ENCODE peak calls at places on chromosome 9, in four cellular contexts. G is ELR; P is NCI-H1694 treated with DMSO at 0.1 percent for 48 hours; D is naive thymus-derived CD8-positive, alpha-beta T cell. T is an unnamed sample.

GRCh38 chr9:124257070-124257864 is 482 bp upstream of the NEK6 start:
- DNase-seq in G (peak; percentile 42), D (no peak), P (no peak), T (no peak)

GRCh38 chr9:116471093-116471906 is 215.8 kb upstream of the TRIM32 start:
- DNase-seq in P (no peak), G (no peak), D (no peak), T (peak; percentile 95)

GRCh38 chr9:133979124-133979920 is 12.8 kb downstream of the VAV2 start:
- DNase-seq in D (no peak), G (no peak), P (no peak), T (no peak)

GRCh38 chr9:91090132-91090410 is 271.6 kb downstream of the AUH start:
- DNase-seq in D (no peak), G (no peak), P (no peak), T (no peak)

GRCh38 chr9:127946728-127947127 is 9.1 kb upstream of the DPM2 start:
- DNase-seq in G (no peak), D (no peak), P (no peak), T (no peak)

GRCh38 chr9:112546149-112547012 is 59.8 kb downstream of the KIAA1958 start:
- DNase-seq in G (peak; percentile 19), D (no peak), P (no peak), T (no peak)

GRCh38 chr9:90047828-90048227 is 443.0 kb downstream of the GADD45G start:
- DNase-seq in G (no peak), P (no peak), D (no peak), T (no peak)

GRCh38 chr9:91711755-91712591 is 238.1 kb downstream of the ROR2 start:
- DNase-seq in P (no peak), G (peak; percentile 17), D (peak; percentile 55), T (no peak)

GRCh38 chr9:6106576-6107339 is 91.3 kb upstream of the RANBP6 start:
- DNase-seq in P (peak; percentile 22), G (peak; percentile 62), D (no peak), T (peak; percentile 62)

GRCh38 chr9:72327631-72328030 is 37.4 kb downstream of the ZFAND5 start:
- DNase-seq in G (no peak), D (no peak), P (no peak), T (no peak)

GRCh38 chr9:1460143-1460769 is 410.1 kb downstream of the DMRT2 start:
- DNase-seq in G (no peak), D (no peak), P (peak; percentile 13), T (no peak)

T was measured in adipocyte.